ENCODE peak calls at places on chromosomes 11 and 22, in six cellular contexts. X is activated CD8-positive, alpha-beta T cell treated with anti-CD3 and anti-CD28 coated beads for 36 hours; M is astrocyte of the cerebellum; T is kidney; O is endothelial cell; L is hepatocyte. C is an unnamed sample.

GRCh38 chr22:46054091-46054877 is 77.3 kb upstream of the WNT7B start:
- DNase-seq in X (peak), M (no peak), T (peak), O (no peak), L (no peak), C (peak)

GRCh38 chr11:96307748-96308133 is 35.3 kb downstream of the MAML2 start:
- DNase-seq in X (no peak), M (peak), T (no peak), O (no peak), L (peak), C (no peak)

GRCh38 chr11:10893713-10894112 is 35.9 kb upstream of the ZBED5 start:
- DNase-seq in X (no peak), M (no peak), T (no peak), O (no peak), L (peak), C (no peak)

GRCh38 chr22:26893711-26894110 is 236.3 kb downstream of the MIAT start:
- DNase-seq in X (no peak), M (no peak), T (no peak), O (no peak), L (no peak), C (no peak)

GRCh38 chr11:68329993-68330699 is 17.8 kb downstream of the LRP5 start:
- DNase-seq in X (no peak), M (no peak), T (no peak), O (no peak), L (no peak), C (no peak)

GRCh38 chr22:37965940-37966664 is 12.6 kb downstream of the POLR2F start:
- DNase-seq in X (no peak), M (peak), T (no peak), O (no peak), L (no peak), C (no peak)

GRCh38 chr11:113193077-113193476 is 121.3 kb upstream of the TTC12 start:
- DNase-seq in X (no peak), M (no peak), T (no peak), O (no peak), L (no peak), C (no peak)

GRCh38 chr11:127656266-127656879 is 655.8 kb upstream of the KIRREL3 start:
- DNase-seq in X (no peak), M (no peak), T (no peak), O (no peak), L (no peak), C (no peak)

GRCh38 chr11:45805305-45806071 is 539 bp downstream of the SLC35C1 start:
- DNase-seq in X (no peak), M (peak), T (peak), O (peak), L (peak), C (no peak)

GRCh38 chr11:47332303-47332711 is 20.2 kb downstream of the MYBPC3 start:
- DNase-seq in X (no peak), M (no peak), T (peak), O (no peak), L (no peak), C (no peak)

GRCh38 chr11:47786373-47786772 is 19.2 kb upstream of the FNBP4 start:
- DNase-seq in X (no peak), M (no peak), T (no peak), O (no peak), L (no peak), C (no peak)

GRCh38 chr11:67290801-67291200 is 1.7 kb downstream of the ANKRD13D start:
- DNase-seq in X (no peak), M (peak), T (peak), O (no peak), L (no peak), C (no peak)

GRCh38 chr11:78290293-78291176 is 101.8 kb downstream of the USP35 start:
- DNase-seq in X (peak), M (no peak), T (no peak), O (no peak), L (peak), C (no peak)

DNA sequence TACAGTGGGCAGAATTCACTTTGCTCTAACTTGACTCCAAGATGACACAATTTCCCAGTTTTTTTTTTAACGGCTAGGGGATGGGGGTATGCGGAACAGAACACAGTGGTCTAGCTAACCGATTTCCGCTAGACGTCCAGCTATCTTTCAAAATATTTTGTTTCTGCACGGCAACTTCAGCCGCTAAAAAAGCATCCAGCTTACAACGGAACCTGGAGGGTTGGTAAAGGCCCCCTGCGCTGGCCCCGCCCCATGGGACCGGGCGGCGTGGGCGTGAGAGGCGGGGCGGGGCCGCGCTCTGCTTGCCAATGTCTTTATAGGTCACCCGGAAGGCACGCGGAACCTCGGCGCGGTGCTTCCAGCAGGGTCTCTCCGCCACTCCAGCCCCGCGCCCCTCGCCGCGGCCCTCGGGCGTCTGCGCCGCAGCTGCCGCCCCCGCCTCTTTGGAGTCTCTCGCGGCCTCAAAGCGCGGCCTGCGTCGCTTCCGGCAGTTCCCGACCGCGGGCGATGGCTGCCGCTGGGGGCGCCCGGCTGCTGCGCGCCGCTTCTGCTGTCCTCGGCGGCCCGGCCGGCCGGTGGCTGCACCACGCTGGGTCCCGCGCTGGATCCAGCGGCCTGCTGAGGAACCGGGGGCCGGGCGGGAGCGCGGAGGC is at the start of gene FDX1:
- DNase-seq in X (peak), M (peak), T (peak), O (peak), L (peak), C (peak)
- TF ChIP-seq CTCF in X (peak), M (peak), T (peak), O (peak), L (peak), C (peak)

DNA sequence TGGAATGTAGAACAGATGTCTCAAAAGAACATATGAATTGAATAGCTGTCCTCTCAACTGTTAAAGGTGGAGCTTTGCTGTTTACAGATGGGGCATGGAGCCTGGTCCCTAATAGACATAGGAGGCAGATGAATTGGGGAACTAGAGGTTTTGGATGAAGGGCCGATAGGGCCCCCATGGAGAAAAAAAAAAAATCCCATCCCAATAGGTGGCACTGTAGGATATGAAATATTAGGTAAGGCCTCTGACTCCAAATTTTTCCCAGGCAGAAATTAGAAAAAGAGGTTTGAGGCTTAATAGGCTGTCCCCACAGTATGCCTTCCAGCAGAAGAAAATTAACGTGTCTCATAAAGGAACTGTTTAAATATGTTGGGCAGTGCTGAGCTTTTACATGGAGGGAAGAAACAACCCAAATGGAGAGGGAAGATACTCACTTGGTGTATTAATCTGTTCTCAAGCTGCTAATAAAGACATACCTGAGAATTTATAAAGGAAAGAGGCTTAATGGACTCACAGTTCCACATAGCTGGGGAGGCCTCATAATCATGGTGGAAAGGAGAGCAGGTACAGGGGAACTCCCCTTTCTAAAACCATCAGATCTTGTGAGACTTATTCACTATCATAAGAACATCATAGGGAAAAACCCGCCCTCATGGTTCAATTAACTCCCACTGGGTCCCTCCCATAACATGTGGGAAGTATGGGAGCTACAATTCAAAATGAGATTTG is 30.1 kb upstream of the TMEM45B start:
- DNase-seq in X (no peak), M (no peak), T (no peak), O (no peak), L (no peak), C (no peak)
- TF ChIP-seq CTCF in X (peak), M (no peak), T (no peak), O (no peak), L (peak), C (no peak)

GRCh38 chr22:48892571-48893287 is 934.9 kb downstream of the BRD1 start:
- DNase-seq in X (no peak), M (no peak), T (no peak), O (no peak), L (no peak), C (no peak)

GRCh38 chr22:48895341-48895740 is 932.3 kb downstream of the BRD1 start:
- DNase-seq in X (no peak), M (no peak), T (no peak), O (no peak), L (no peak), C (no peak)

GRCh38 chr22:48894804-48895250 is 932.8 kb downstream of the BRD1 start:
- DNase-seq in X (no peak), M (no peak), T (no peak), O (no peak), L (no peak), C (no peak)

GRCh38 chr22:48893288-48894063 is 934.2 kb downstream of the BRD1 start:
- DNase-seq in X (no peak), M (no peak), T (no peak), O (no peak), L (no peak), C (no peak)

GRCh38 chr22:48894064-48894671 is 933.5 kb downstream of the BRD1 start:
- DNase-seq in X (peak), M (no peak), T (no peak), O (peak), L (no peak), C (no peak)
- TF ChIP-seq CTCF in X (peak), M (no peak), T (peak), O (peak), L (peak), C (no peak)

GRCh38 chr11:86475027-86475426 is 100.3 kb downstream of the CCDC81 start:
- DNase-seq in X (no peak), M (no peak), T (no peak), O (no peak), L (no peak), C (no peak)
- TF ChIP-seq CTCF in X (no peak), M (no peak), T (no peak), O (no peak), L (no peak), C (no peak)

GRCh38 chr11:497565-498296 is 9.3 kb downstream of the RNH1 start:
- DNase-seq in X (no peak), M (no peak), T (no peak), O (no peak), L (no peak), C (no peak)
- TF ChIP-seq CTCF in X (no peak), M (no peak), T (no peak), O (no peak), L (no peak), C (no peak)

GRCh38 chr22:19496324-19496630 is 16.6 kb downstream of the CDC45 start:
- DNase-seq in X (no peak), M (no peak), T (no peak), O (no peak), L (no peak), C (no peak)

GRCh38 chr22:19497245-19497644 is 17.5 kb downstream of the CDC45 start:
- DNase-seq in X (no peak), M (peak), T (no peak), O (no peak), L (no peak), C (no peak)

GRCh38 chr22:19494001-19494560 is 14.4 kb downstream of the CDC45 start:
- DNase-seq in X (no peak), M (no peak), T (no peak), O (no peak), L (no peak), C (no peak)

GRCh38 chr22:19494676-19495173 is 15.0 kb downstream of the CDC45 start:
- DNase-seq in X (no peak), M (no peak), T (no peak), O (no peak), L (no peak), C (no peak)

GRCh38 chr22:19495562-19496323 is 16.0 kb downstream of the CDC45 start:
- DNase-seq in X (no peak), M (peak), T (no peak), O (peak), L (no peak), C (no peak)
- TF ChIP-seq CTCF in X (no peak), M (peak), T (peak), O (peak), L (peak), C (no peak)

GRCh38 chr11:2150206-2150847 is 10.7 kb downstream of the INS start:
- DNase-seq in X (no peak), M (peak), T (no peak), O (peak), L (peak), C (no peak)
- TF ChIP-seq CTCF in X (peak), M (peak), T (peak), O (peak), L (peak), C (no peak)

C was measured in GM20000.